ENCODE peak calls at places on chromosomes 12 and 14, in four cellular contexts. N, J, Y and D are unnamed samples.

GRCh38 chr14:68777644-68778043 is 15.2 kb downstream of the ZFP36L1 start:
- DNase-seq in N (no peak), Y (no peak), J (no peak), D (no peak)

GRCh38 chr12:49547090-49547690 is 8.4 kb downstream of the KCNH3 start:
- DNase-seq in Y (no peak), N (no peak), J (no peak), D (no peak)

GRCh38 chr12:64877363-64878004 is 53.0 kb downstream of the TBC1D30 start:
- DNase-seq in N (no peak), J (no peak), Y (no peak), D (no peak)

GRCh38 chr12:120669055-120669828 is 17.7 kb upstream of the MLEC start:
- DNase-seq in J (no peak), N (peak; percentile 71), Y (no peak), D (peak; percentile 86)

GRCh38 chr14:91509083-91509877 is 830 bp downstream of the PPP4R3A start:
- DNase-seq in J (peak; percentile 34), N (peak; percentile 66), Y (peak; percentile 19), D (peak; percentile 25)

GRCh38 chr14:102580552-102581110 is 11.8 kb upstream of the RCOR1 start:
- DNase-seq in N (no peak), J (no peak), Y (no peak), D (peak; percentile 47)

GRCh38 chr14:39342768-39343167 is 89.5 kb downstream of the FBXO33 start:
- DNase-seq in J (no peak), N (no peak), Y (no peak), D (no peak)

GRCh38 chr12:101761347-101761746 is 22.1 kb upstream of the SYCP3 start:
- DNase-seq in Y (no peak), J (no peak), N (no peak), D (no peak)

GRCh38 chr12:32131666-32132065 is 25.0 kb downstream of the BICD1 start:
- DNase-seq in Y (no peak), J (no peak), N (peak; percentile 36), D (no peak)

GRCh38 chr12:77179515-77179914 is 114.1 kb upstream of the E2F7 start:
- DNase-seq in N (peak; percentile 62), J (no peak), Y (no peak), D (no peak)

GRCh38 chr14:61470261-61470953 is 149.0 kb downstream of the PRKCH start:
- DNase-seq in N (peak; percentile 60), Y (no peak), J (peak; percentile 48), D (peak; percentile 89)

GRCh38 chr14:29654910-29655590 is 272.6 kb downstream of the PRKD1 start:
- DNase-seq in Y (no peak), J (no peak), N (no peak), D (no peak)

GRCh38 chr12:119082496-119082895 is 96.2 kb upstream of the HSPB8 start:
- DNase-seq in J (peak; percentile 79), Y (no peak), N (no peak), D (peak; percentile 96)

GRCh38 chr14:31596691-31597090 is 35.5 kb downstream of the NUBPL start:
- DNase-seq in Y (no peak), J (no peak), N (no peak), D (no peak)

GRCh38 chr14:73234029-73234428 is 3.3 kb upstream of the PAPLN start:
- DNase-seq in Y (no peak), N (no peak), J (no peak), D (no peak)

GRCh38 chr12:109981311-109981710 is 14.9 kb downstream of the GIT2 start:
- DNase-seq in N (no peak), J (no peak), Y (no peak), D (no peak)

GRCh38 chr14:25837431-25837950 is 760.3 kb downstream of the NOVA1 start:
- DNase-seq in J (no peak), N (no peak), Y (no peak), D (no peak)

GRCh38 chr14:74358176-74358829 is 10.0 kb downstream of the VRTN start:
- DNase-seq in Y (no peak), N (no peak), J (no peak), D (no peak)

GRCh38 chr12:57765698-57766463 is 997 bp downstream of the CYP27B1 start:
- DNase-seq in N (peak; percentile 74), J (no peak), Y (no peak), D (no peak)

GRCh38 chr12:57763881-57764661 is 2.8 kb downstream of the CYP27B1 start:
- DNase-seq in N (no peak), J (no peak), Y (no peak), D (no peak)

GRCh38 chr12:57764662-57765002 is 2.2 kb downstream of the CYP27B1 start:
- DNase-seq in Y (no peak), N (no peak), J (no peak), D (no peak)

GRCh38 chr12:57766464-57767311 is at the start of gene CYP27B1:
- DNase-seq in J (peak; percentile 30), N (peak; percentile 94), Y (no peak), D (peak; percentile 46)

DNA sequence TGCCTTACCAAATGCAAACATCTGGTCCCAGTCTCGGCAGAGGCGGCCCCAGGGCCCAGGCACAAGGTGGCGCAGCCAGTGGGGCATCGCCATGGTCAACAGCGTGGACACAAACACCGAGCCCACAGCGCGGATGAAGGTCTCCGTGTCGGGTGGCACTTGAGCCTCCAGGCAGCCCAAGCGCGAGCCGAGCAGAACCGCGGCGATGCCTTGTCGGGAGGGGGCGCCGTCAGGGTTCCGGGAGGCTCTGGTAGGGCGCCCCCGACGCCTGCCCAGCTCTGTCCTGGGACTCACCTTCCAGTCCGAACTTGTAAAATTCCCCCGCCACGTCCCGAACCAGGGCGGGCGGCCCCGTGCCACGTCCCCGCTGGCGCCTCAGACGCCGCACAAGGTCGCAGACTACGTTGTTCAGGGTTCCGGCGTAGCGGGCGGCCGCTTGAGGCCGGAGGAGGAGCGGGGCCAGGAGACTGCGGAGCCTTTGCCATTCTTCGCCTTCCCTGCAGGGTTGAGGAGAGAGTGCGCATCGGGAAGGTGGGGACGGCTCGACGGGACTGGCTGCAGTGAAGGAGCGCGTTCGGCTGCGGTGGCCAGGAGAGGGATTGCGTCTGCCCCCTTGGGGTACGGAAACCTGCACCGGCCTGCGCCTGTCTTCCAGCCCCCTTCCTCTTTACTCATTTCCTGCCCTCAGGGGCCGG is 1.7 kb downstream of the CYP27B1 start:
- DNase-seq in Y (no peak), J (peak; percentile 34), N (peak; percentile 94), D (peak; percentile 49)
- TF ChIP-seq CTCF in Y (peak; percentile 51), J (peak; percentile 37), N (peak; percentile 64), D (peak; percentile 33)

GRCh38 chr12:88572785-88573565 is 7.3 kb downstream of the KITLG start:
- DNase-seq in Y (no peak), J (no peak), N (no peak), D (no peak)
- H3K4me1 ChIP-seq in Y (no peaks in the 10 kb centered on the region), J (peaks cover 86% of the 10 kb centered on the region), N (no peaks in the 10 kb centered on the region), D (no peaks in the 10 kb centered on the region)

GRCh38 chr12:70843363-70843762 is 77.2 kb downstream of the PTPRR start:
- DNase-seq in Y (no peak), J (no peak), N (no peak), D (no peak)

GRCh38 chr12:70842942-70843341 is 77.6 kb downstream of the PTPRR start:
- DNase-seq in N (no peak), J (no peak), Y (no peak), D (no peak)

GRCh38 chr12:70839544-70839943 is 81.0 kb downstream of the PTPRR start:
- DNase-seq in N (peak; percentile 61), Y (no peak), J (no peak), D (no peak)

GRCh38 chr12:70840966-70841365 is 79.6 kb downstream of the PTPRR start:
- DNase-seq in Y (no peak), N (no peak), J (no peak), D (no peak)

GRCh38 chr12:70842136-70842535 is 78.4 kb downstream of the PTPRR start:
- DNase-seq in Y (no peak), J (no peak), N (no peak), D (no peak)
- TF ChIP-seq CTCF in Y (no peak), J (no peak), N (no peak), D (no peak)

GRCh38 chr14:36818212-36818611 is 156.6 kb downstream of the PAX9 start:
- DNase-seq in J (no peak), N (no peak), Y (no peak), D (no peak)

GRCh38 chr14:36820111-36820709 is 158.6 kb downstream of the PAX9 start:
- DNase-seq in N (no peak), J (no peak), Y (no peak), D (no peak)

GRCh38 chr14:36820901-36821300 is 159.2 kb downstream of the PAX9 start:
- DNase-seq in J (no peak), N (no peak), Y (no peak), D (no peak)

GRCh38 chr14:36817071-36817930 is 155.6 kb downstream of the PAX9 start:
- DNase-seq in J (no peak), Y (no peak), N (no peak), D (no peak)

GRCh38 chr14:36818794-36819384 is 157.2 kb downstream of the PAX9 start:
- DNase-seq in N (no peak), J (no peak), Y (no peak), D (no peak)
- H3K4me1 ChIP-seq in N (peaks cover 5% of the 10 kb centered on the region), J (no peaks in the 10 kb centered on the region), Y (no peaks in the 10 kb centered on the region), D (no peaks in the 10 kb centered on the region)